ENCODE peak calls at places on chromosome 1, in seven cellular contexts. One of them, this sample, is unnamed.

GRCh38 chr1:44276901-44277300 is 63.6 kb downstream of the DMAP1 start:
- DNase-seq in kidney: no peak
- DNase-seq in naive thymus-derived CD4-positive, alpha-beta T cell: no peak
- DNase-seq in tibial nerve: no peak
- DNase-seq in cardiac muscle cell: no peak
- DNase-seq in NT2/D1: no peak
- DNase-seq in K562: no peak
- DNase-seq in this sample: no peak

GRCh38 chr1:62778208-62778607 is 5.7 kb upstream of the ATG4C start:
- DNase-seq in kidney: no peak
- DNase-seq in naive thymus-derived CD4-positive, alpha-beta T cell: no peak
- DNase-seq in tibial nerve: no peak
- DNase-seq in cardiac muscle cell: peak
- DNase-seq in NT2/D1: no peak
- DNase-seq in K562: no peak
- DNase-seq in this sample: no peak

GRCh38 chr1:39117985-39118384 is 86.5 kb upstream of the MACF1 start:
- DNase-seq in kidney: no peak
- DNase-seq in naive thymus-derived CD4-positive, alpha-beta T cell: no peak
- DNase-seq in tibial nerve: no peak
- DNase-seq in cardiac muscle cell: peak
- DNase-seq in NT2/D1: no peak
- DNase-seq in K562: no peak
- DNase-seq in this sample: no peak

GRCh38 chr1:41364444-41365319 is 3.4 kb downstream of the FOXO6 start:
- DNase-seq in kidney: no peak
- DNase-seq in naive thymus-derived CD4-positive, alpha-beta T cell: no peak
- DNase-seq in tibial nerve: no peak
- DNase-seq in cardiac muscle cell: no peak
- DNase-seq in NT2/D1: no peak
- DNase-seq in K562: no peak
- DNase-seq in this sample: no peak

GRCh38 chr1:59635057-59635456 is 179.7 kb upstream of the HOOK1 start:
- DNase-seq in kidney: no peak
- DNase-seq in naive thymus-derived CD4-positive, alpha-beta T cell: no peak
- DNase-seq in tibial nerve: no peak
- DNase-seq in cardiac muscle cell: no peak
- DNase-seq in NT2/D1: no peak
- DNase-seq in K562: no peak
- DNase-seq in this sample: no peak

GRCh38 chr1:6396998-6397397 is 3.4 kb upstream of the ACOT7 start:
- DNase-seq in kidney: peak
- DNase-seq in naive thymus-derived CD4-positive, alpha-beta T cell: no peak
- DNase-seq in tibial nerve: no peak
- DNase-seq in cardiac muscle cell: no peak
- DNase-seq in NT2/D1: no peak
- DNase-seq in K562: no peak
- DNase-seq in this sample: no peak

GRCh38 chr1:63014267-63014666 is 230.3 kb downstream of the ATG4C start:
- DNase-seq in kidney: no peak
- DNase-seq in naive thymus-derived CD4-positive, alpha-beta T cell: no peak
- DNase-seq in tibial nerve: no peak
- DNase-seq in cardiac muscle cell: no peak
- DNase-seq in NT2/D1: no peak
- DNase-seq in K562: no peak
- DNase-seq in this sample: no peak

GRCh38 chr1:232980336-232980978 is 30.0 kb downstream of the NTPCR start:
- DNase-seq in kidney: no peak
- DNase-seq in naive thymus-derived CD4-positive, alpha-beta T cell: no peak
- DNase-seq in tibial nerve: no peak
- DNase-seq in cardiac muscle cell: peak
- DNase-seq in NT2/D1: no peak
- DNase-seq in K562: no peak
- DNase-seq in this sample: peak

GRCh38 chr1:54582566-54583306 is 34.7 kb downstream of the ACOT11 start:
- DNase-seq in kidney: peak
- DNase-seq in naive thymus-derived CD4-positive, alpha-beta T cell: no peak
- DNase-seq in tibial nerve: no peak
- DNase-seq in cardiac muscle cell: no peak
- DNase-seq in NT2/D1: no peak
- DNase-seq in K562: no peak
- DNase-seq in this sample: no peak

GRCh38 chr1:3837685-3838084 is 19.3 kb downstream of the CEP104 start:
- DNase-seq in kidney: no peak
- DNase-seq in naive thymus-derived CD4-positive, alpha-beta T cell: no peak
- DNase-seq in tibial nerve: no peak
- DNase-seq in cardiac muscle cell: no peak
- DNase-seq in NT2/D1: no peak
- DNase-seq in K562: no peak
- DNase-seq in this sample: no peak

GRCh38 chr1:155910621-155911121 is 478 bp downstream of the RIT1 start:
- DNase-seq in kidney: no peak
- DNase-seq in naive thymus-derived CD4-positive, alpha-beta T cell: peak
- DNase-seq in tibial nerve: no peak
- DNase-seq in cardiac muscle cell: peak
- DNase-seq in NT2/D1: no peak
- DNase-seq in K562: peak
- DNase-seq in this sample: no peak

GRCh38 chr1:245986404-245987221 is 520.5 kb downstream of the SMYD3 start:
- DNase-seq in kidney: no peak
- DNase-seq in naive thymus-derived CD4-positive, alpha-beta T cell: no peak
- DNase-seq in tibial nerve: no peak
- DNase-seq in cardiac muscle cell: no peak
- DNase-seq in NT2/D1: no peak
- DNase-seq in K562: peak
- DNase-seq in this sample: no peak

GRCh38 chr1:90201467-90202358 is 206.8 kb downstream of the ZNF326 start:
- DNase-seq in kidney: no peak
- DNase-seq in naive thymus-derived CD4-positive, alpha-beta T cell: no peak
- DNase-seq in tibial nerve: no peak
- DNase-seq in cardiac muscle cell: no peak
- DNase-seq in NT2/D1: no peak
- DNase-seq in K562: no peak
- DNase-seq in this sample: no peak

GRCh38 chr1:67732750-67733151 is 47.8 kb downstream of the GADD45A start:
- DNase-seq in kidney: no peak
- DNase-seq in naive thymus-derived CD4-positive, alpha-beta T cell: no peak
- DNase-seq in tibial nerve: no peak
- DNase-seq in cardiac muscle cell: no peak
- DNase-seq in NT2/D1: no peak
- DNase-seq in K562: no peak
- DNase-seq in this sample: no peak

GRCh38 chr1:226408285-226409184 is 642 bp upstream of the PARP1 start:
- DNase-seq in kidney: peak
- DNase-seq in naive thymus-derived CD4-positive, alpha-beta T cell: no peak
- DNase-seq in tibial nerve: no peak
- DNase-seq in cardiac muscle cell: no peak
- DNase-seq in NT2/D1: no peak
- DNase-seq in K562: no peak
- DNase-seq in this sample: no peak

GRCh38 chr1:1614204-1614953 is 921 bp upstream of the MIB2 start:
- DNase-seq in kidney: peak
- DNase-seq in naive thymus-derived CD4-positive, alpha-beta T cell: peak
- DNase-seq in tibial nerve: no peak
- DNase-seq in cardiac muscle cell: no peak
- DNase-seq in NT2/D1: no peak
- DNase-seq in K562: peak
- DNase-seq in this sample: peak

GRCh38 chr1:54545916-54546635 is 2.0 kb upstream of the ACOT11 start:
- DNase-seq in kidney: no peak
- DNase-seq in naive thymus-derived CD4-positive, alpha-beta T cell: no peak
- DNase-seq in tibial nerve: no peak
- DNase-seq in cardiac muscle cell: no peak
- DNase-seq in NT2/D1: no peak
- DNase-seq in K562: no peak
- DNase-seq in this sample: no peak

GRCh38 chr1:244760471-244760870 is 75.0 kb upstream of the COX20 start:
- DNase-seq in kidney: no peak
- DNase-seq in naive thymus-derived CD4-positive, alpha-beta T cell: no peak
- DNase-seq in tibial nerve: no peak
- DNase-seq in cardiac muscle cell: no peak
- DNase-seq in NT2/D1: no peak
- DNase-seq in K562: no peak
- DNase-seq in this sample: no peak

DNA sequence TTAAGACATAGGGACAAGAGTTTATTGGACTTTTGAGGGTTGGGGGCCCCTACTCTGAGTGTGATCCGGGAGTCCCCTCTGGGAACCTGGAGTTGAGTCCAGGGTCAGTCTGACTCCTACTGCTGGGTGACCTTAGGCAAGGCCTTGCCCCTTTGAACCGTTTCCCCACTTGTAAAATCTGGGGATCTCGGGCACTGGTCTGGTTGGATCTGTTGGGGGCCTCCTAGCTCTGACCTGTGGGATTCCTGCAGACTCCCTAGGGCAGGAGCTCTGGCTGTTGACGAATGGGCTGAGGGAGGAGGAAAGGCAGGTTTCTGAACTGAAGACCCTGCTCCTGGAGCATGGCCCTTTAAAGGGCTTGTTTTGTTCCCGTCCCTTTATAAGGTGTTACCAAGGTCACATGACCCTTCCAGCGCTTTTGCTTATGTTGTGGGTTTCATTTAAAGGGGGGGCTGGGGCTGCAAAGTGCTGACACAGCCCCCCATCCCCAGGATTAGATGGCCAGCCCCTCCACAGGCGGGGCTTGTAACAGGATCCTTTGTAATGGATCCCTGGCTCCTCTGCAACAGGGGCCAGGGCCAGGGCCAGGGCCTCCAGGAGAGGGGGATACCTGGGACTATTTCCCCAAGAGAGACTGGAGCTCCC is 50.7 kb downstream of the YARS1 start:
- DNase-seq in kidney: peak
- DNase-seq in naive thymus-derived CD4-positive, alpha-beta T cell: no peak
- DNase-seq in tibial nerve: no peak
- DNase-seq in cardiac muscle cell: no peak
- DNase-seq in NT2/D1: peak
- DNase-seq in K562: no peak
- DNase-seq in this sample: no peak
- H3K4me3 ChIP-seq in kidney: no peak
- H3K4me3 ChIP-seq in naive thymus-derived CD4-positive, alpha-beta T cell: no peak
- H3K4me3 ChIP-seq in tibial nerve: no peak
- H3K4me3 ChIP-seq in cardiac muscle cell: no peak
- H3K4me3 ChIP-seq in NT2/D1: peak
- H3K4me3 ChIP-seq in K562: no peak
- H3K4me3 ChIP-seq in this sample: no peak

DNA sequence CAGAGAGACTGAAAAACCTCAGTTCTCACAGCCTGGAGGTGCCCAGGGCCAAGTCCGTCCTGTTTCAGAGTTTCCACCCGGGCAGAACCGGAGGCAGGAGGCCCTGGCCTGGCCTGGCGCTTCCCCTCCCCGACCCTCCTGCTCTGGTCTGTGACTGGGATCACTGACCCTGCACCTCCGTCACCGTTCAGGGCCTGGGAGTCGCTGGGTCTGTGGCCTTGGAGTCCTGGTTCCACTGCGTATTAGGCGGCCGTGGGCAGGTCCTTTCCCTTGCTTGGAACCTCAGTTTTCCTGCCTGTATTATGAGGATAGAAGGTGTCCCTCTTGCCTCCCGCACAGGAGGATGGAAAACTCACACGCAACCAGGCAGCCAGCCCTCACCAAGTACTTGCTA is 533 bp upstream of the PLA2G2E start:
- DNase-seq in kidney: peak
- DNase-seq in naive thymus-derived CD4-positive, alpha-beta T cell: no peak
- DNase-seq in tibial nerve: no peak
- DNase-seq in cardiac muscle cell: no peak
- DNase-seq in NT2/D1: no peak
- DNase-seq in K562: no peak
- DNase-seq in this sample: no peak
- H3K4me3 ChIP-seq in kidney: no peak
- H3K4me3 ChIP-seq in naive thymus-derived CD4-positive, alpha-beta T cell: no peak
- H3K4me3 ChIP-seq in tibial nerve: no peak
- H3K4me3 ChIP-seq in cardiac muscle cell: no peak
- H3K4me3 ChIP-seq in NT2/D1: no peak
- H3K4me3 ChIP-seq in K562: no peak
- H3K4me3 ChIP-seq in this sample: no peak

GRCh38 chr1:207669469-207670111 is 24.7 kb downstream of the CR1L start:
- DNase-seq in kidney: no peak
- DNase-seq in naive thymus-derived CD4-positive, alpha-beta T cell: no peak
- DNase-seq in tibial nerve: no peak
- DNase-seq in cardiac muscle cell: no peak
- DNase-seq in NT2/D1: no peak
- DNase-seq in K562: no peak
- DNase-seq in this sample: no peak
- H3K4me3 ChIP-seq in kidney: no peak
- H3K4me3 ChIP-seq in naive thymus-derived CD4-positive, alpha-beta T cell: no peak
- H3K4me3 ChIP-seq in tibial nerve: no peak
- H3K4me3 ChIP-seq in cardiac muscle cell: no peak
- H3K4me3 ChIP-seq in NT2/D1: no peak
- H3K4me3 ChIP-seq in K562: no peak
- H3K4me3 ChIP-seq in this sample: peak

DNA sequence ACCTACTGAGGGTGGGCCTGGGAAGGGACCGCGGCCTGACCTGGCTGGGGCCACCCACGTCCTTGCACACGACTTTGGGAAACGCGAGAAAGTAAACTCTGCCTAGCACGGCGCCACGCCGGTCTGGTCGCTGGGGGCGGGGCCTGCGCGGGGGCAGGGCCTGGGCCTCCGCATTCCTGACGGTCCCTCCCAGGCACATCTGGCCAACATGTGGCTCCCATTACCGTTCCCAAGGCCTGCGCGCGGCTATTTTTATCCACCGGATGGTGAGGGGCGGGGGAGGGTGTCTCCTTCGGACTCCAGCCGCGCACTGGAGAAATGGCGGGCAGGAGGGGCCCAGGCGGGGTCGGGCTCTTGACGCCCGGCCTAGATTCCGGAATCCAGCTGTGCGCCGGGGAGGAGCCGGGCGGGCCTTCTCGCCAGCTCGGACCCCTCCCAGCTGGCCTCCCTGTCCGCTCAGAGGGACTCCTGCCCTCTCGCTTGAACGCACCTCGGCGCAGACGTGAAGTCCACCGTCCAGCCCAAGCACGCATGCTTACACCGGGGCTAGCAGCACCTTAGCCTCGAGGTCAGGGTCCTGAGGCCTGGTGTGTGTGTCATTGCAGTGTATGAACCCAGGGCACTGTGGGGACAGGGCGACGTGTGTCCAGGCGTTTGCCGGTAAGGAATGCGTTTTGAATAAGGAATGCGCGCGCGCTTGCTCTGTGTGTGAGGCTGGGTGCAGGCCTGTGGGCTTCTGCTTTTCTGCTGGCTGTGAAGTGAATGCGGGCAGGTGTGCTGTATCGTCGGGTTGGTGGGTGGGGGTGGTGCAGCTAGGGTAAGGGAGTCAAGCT is 2.1 kb downstream of the EVA1B start:
- DNase-seq in kidney: peak
- DNase-seq in naive thymus-derived CD4-positive, alpha-beta T cell: no peak
- DNase-seq in tibial nerve: peak
- DNase-seq in cardiac muscle cell: peak
- DNase-seq in NT2/D1: peak
- DNase-seq in K562: peak
- DNase-seq in this sample: no peak
- H3K4me3 ChIP-seq in kidney: peak
- H3K4me3 ChIP-seq in naive thymus-derived CD4-positive, alpha-beta T cell: peak
- H3K4me3 ChIP-seq in tibial nerve: peak
- H3K4me3 ChIP-seq in cardiac muscle cell: no peak
- H3K4me3 ChIP-seq in NT2/D1: peak
- H3K4me3 ChIP-seq in K562: peak
- H3K4me3 ChIP-seq in this sample: peak